ENCODE peak calls at places on chromosomes 1 and 21, in seven cellular contexts. One of them, this sample, is unnamed.

GRCh38 chr1:215637041-215637573 is 70.0 kb downstream of the KCTD3 start:
- DNase-seq in spleen: no peak
- DNase-seq in left lung: peak; percentile 33
- DNase-seq in A549: peak; percentile 9
- DNase-seq in psoas muscle: peak; percentile 35
- DNase-seq in pancreas: no peak
- DNase-seq in B cell: no peak
- DNase-seq in this sample: no peak

GRCh38 chr1:63475761-63476160 is 47.3 kb downstream of the ITGB3BP start:
- DNase-seq in spleen: no peak
- DNase-seq in left lung: no peak
- DNase-seq in A549: no peak
- DNase-seq in psoas muscle: no peak
- DNase-seq in pancreas: no peak
- DNase-seq in B cell: no peak
- DNase-seq in this sample: no peak

GRCh38 chr1:92949937-92950817 is 11.1 kb downstream of the DIPK1A start:
- DNase-seq in spleen: no peak
- DNase-seq in left lung: no peak
- DNase-seq in A549: peak; percentile 7
- DNase-seq in psoas muscle: no peak
- DNase-seq in pancreas: no peak
- DNase-seq in B cell: no peak
- DNase-seq in this sample: no peak

GRCh38 chr21:36460866-36461265 is 19.1 kb downstream of the CLDN14 start:
- DNase-seq in spleen: no peak
- DNase-seq in left lung: no peak
- DNase-seq in A549: no peak
- DNase-seq in psoas muscle: no peak
- DNase-seq in pancreas: no peak
- DNase-seq in B cell: no peak
- DNase-seq in this sample: no peak

GRCh38 chr1:59609245-59609644 is 205.5 kb upstream of the HOOK1 start:
- DNase-seq in spleen: no peak
- DNase-seq in left lung: no peak
- DNase-seq in A549: no peak
- DNase-seq in psoas muscle: no peak
- DNase-seq in pancreas: no peak
- DNase-seq in B cell: no peak
- DNase-seq in this sample: no peak

GRCh38 chr1:19038096-19038495 is 81.6 kb upstream of the IFFO2 start:
- DNase-seq in spleen: peak; percentile 18
- DNase-seq in left lung: no peak
- DNase-seq in A549: no peak
- DNase-seq in psoas muscle: no peak
- DNase-seq in pancreas: no peak
- DNase-seq in B cell: no peak
- DNase-seq in this sample: no peak

GRCh38 chr1:103561612-103562395 is 9.6 kb upstream of the AMY2B start:
- DNase-seq in spleen: no peak
- DNase-seq in left lung: no peak
- DNase-seq in A549: no peak
- DNase-seq in psoas muscle: no peak
- DNase-seq in pancreas: no peak
- DNase-seq in B cell: no peak
- DNase-seq in this sample: no peak

GRCh38 chr1:236024655-236025054 is 40.2 kb downstream of the NID1 start:
- DNase-seq in spleen: no peak
- DNase-seq in left lung: no peak
- DNase-seq in A549: no peak
- DNase-seq in psoas muscle: no peak
- DNase-seq in pancreas: no peak
- DNase-seq in B cell: no peak
- DNase-seq in this sample: no peak

GRCh38 chr21:33670076-33670475 is 27.8 kb downstream of the ITSN1 start:
- DNase-seq in spleen: no peak
- DNase-seq in left lung: no peak
- DNase-seq in A549: no peak
- DNase-seq in psoas muscle: no peak
- DNase-seq in pancreas: no peak
- DNase-seq in B cell: no peak
- DNase-seq in this sample: no peak

GRCh38 chr1:150650193-150650592 is 20.8 kb upstream of the ENSA start:
- DNase-seq in spleen: no peak
- DNase-seq in left lung: no peak
- DNase-seq in A549: no peak
- DNase-seq in psoas muscle: no peak
- DNase-seq in pancreas: no peak
- DNase-seq in B cell: no peak
- DNase-seq in this sample: no peak

GRCh38 chr1:2479618-2480017 is 3.5 kb downstream of the PLCH2 start:
- DNase-seq in spleen: no peak
- DNase-seq in left lung: no peak
- DNase-seq in A549: no peak
- DNase-seq in psoas muscle: no peak
- DNase-seq in pancreas: no peak
- DNase-seq in B cell: no peak
- DNase-seq in this sample: no peak

GRCh38 chr1:115969509-115969908 is 6.8 kb upstream of the SLC22A15 start:
- DNase-seq in spleen: no peak
- DNase-seq in left lung: no peak
- DNase-seq in A549: no peak
- DNase-seq in psoas muscle: no peak
- DNase-seq in pancreas: no peak
- DNase-seq in B cell: no peak
- DNase-seq in this sample: no peak

GRCh38 chr21:37737497-37737896 is 178.8 kb downstream of the KCNJ6 start:
- DNase-seq in spleen: no peak
- DNase-seq in left lung: no peak
- DNase-seq in A549: no peak
- DNase-seq in psoas muscle: no peak
- DNase-seq in pancreas: no peak
- DNase-seq in B cell: no peak
- DNase-seq in this sample: no peak

DNA sequence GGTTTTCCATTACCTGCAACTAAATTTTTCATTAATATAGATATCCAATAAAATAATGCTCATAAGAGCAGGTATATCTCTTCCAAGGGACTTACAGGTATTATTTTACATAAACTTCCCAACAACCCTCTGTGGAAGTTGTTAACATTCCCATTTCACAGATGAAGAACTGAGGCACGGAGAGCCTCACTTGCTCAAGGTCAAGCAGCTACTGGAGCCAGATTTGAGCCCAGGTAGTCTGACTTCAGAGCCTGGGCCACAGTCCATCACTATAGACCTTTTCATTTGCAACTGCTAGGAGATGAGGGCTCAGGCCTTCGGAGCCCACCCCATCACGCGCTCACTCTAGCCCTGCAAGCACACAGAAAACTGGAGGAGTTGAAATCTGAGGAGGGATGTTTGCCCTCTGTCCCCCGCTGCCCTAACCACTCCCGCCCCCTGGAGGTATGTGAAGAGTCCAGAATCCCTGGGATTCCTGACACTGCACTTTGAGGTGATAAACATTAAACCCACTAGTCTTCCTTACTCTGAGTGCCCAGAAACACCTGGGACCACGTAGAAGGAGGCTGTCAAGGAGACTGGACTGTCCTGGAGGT is 11.7 kb upstream of the ALPL start:
- DNase-seq in spleen: no peak
- DNase-seq in left lung: no peak
- DNase-seq in A549: no peak
- DNase-seq in psoas muscle: no peak
- DNase-seq in pancreas: no peak
- DNase-seq in B cell: no peak
- DNase-seq in this sample: no peak
- TF ChIP-seq CTCF in spleen: no peak
- TF ChIP-seq CTCF in left lung: no peak
- TF ChIP-seq CTCF in A549: no peak
- TF ChIP-seq CTCF in psoas muscle: no peak
- TF ChIP-seq CTCF in pancreas: no peak
- TF ChIP-seq CTCF in B cell: no peak
- TF ChIP-seq CTCF in this sample: peak; percentile 22

DNA sequence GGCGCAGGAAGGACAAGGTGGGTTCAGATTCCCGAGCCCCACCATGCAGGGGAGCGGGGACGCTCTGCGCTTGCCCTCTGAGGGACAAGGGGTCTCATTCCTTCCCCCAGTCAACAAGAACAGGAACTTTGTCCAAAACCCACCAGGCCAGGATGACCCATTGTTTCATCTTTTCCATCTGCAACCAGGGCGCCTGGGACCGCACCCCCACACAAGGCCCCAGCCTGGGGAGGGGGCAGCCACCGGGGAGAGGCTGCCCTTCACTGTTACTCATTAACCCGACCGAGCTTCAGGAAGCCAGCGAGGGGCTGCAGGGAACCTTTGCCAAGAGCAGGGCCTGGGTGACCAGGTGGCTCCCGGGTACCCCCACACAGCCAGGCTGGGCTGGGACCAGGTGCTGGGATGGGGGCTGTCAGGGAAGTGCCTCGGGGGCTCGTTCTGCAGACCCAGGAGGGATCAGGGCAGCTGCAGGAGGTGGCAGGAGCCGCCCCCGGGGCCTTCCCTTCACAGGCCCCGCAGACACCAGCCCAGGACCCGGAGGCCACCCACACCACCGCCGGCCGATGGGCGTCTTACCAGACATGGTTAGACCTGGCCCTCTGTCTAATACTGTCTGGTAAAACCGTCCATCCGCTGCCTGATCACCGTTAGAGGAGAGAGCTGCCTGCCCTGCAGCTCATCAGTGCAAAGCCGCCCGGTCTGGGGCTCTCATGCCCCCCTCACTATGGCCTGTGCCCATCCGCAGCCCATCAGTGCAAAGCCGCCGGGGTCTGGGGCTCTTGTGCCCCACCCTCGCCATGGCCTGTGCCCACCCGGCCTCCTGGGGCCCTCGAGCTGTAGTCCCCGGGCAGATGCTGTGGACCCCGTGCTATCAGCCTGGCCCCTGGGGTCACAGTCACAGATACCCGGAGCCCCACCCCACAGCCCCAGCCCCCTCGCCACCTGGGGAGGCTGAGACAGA is 4.9 kb upstream of the TTLL10 start:
- DNase-seq in spleen: peak; percentile 66
- DNase-seq in left lung: no peak
- DNase-seq in A549: no peak
- DNase-seq in psoas muscle: peak; percentile 9
- DNase-seq in pancreas: peak; percentile 57
- DNase-seq in B cell: no peak
- DNase-seq in this sample: no peak
- TF ChIP-seq CTCF in spleen: no peak
- TF ChIP-seq CTCF in left lung: no peak
- TF ChIP-seq CTCF in A549: no peak
- TF ChIP-seq CTCF in psoas muscle: no peak
- TF ChIP-seq CTCF in pancreas: no peak
- TF ChIP-seq CTCF in B cell: no peak
- TF ChIP-seq CTCF in this sample: no peak

GRCh38 chr1:53020588-53020987 is 41.4 kb upstream of the PODN start:
- DNase-seq in spleen: no peak
- DNase-seq in left lung: no peak
- DNase-seq in A549: no peak
- DNase-seq in psoas muscle: no peak
- DNase-seq in pancreas: no peak
- DNase-seq in B cell: no peak
- DNase-seq in this sample: no peak

GRCh38 chr1:53024117-53024516 is 37.9 kb upstream of the PODN start:
- DNase-seq in spleen: no peak
- DNase-seq in left lung: no peak
- DNase-seq in A549: no peak
- DNase-seq in psoas muscle: no peak
- DNase-seq in pancreas: no peak
- DNase-seq in B cell: no peak
- DNase-seq in this sample: no peak

GRCh38 chr1:53025778-53026131 is 36.3 kb upstream of the PODN start:
- DNase-seq in spleen: no peak
- DNase-seq in left lung: no peak
- DNase-seq in A549: no peak
- DNase-seq in psoas muscle: no peak
- DNase-seq in pancreas: no peak
- DNase-seq in B cell: no peak
- DNase-seq in this sample: no peak

GRCh38 chr1:53025034-53025777 is 36.8 kb upstream of the PODN start:
- DNase-seq in spleen: no peak
- DNase-seq in left lung: peak; percentile 34
- DNase-seq in A549: no peak
- DNase-seq in psoas muscle: peak; percentile 59
- DNase-seq in pancreas: no peak
- DNase-seq in B cell: no peak
- DNase-seq in this sample: no peak

DNA sequence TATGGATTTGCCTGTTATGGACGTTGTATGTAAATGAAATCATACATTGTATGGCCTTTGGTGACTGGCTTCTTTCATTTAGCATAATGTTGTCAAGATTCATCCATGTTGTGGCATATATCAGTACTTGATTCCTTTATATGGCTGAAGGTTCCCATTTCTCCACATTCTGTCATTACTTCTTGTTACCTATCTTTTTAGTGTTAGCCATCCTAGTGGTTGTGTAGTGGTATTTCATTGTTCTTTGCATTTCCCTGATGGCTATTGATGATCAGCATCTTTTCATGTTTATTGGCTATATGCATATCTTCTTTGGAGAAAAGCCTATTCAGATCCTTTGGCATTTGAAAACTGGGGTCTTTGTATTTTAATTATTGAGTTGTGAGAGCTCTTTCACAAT is 39.8 kb upstream of the PODN start:
- DNase-seq in spleen: no peak
- DNase-seq in left lung: no peak
- DNase-seq in A549: no peak
- DNase-seq in psoas muscle: no peak
- DNase-seq in pancreas: no peak
- DNase-seq in B cell: no peak
- DNase-seq in this sample: no peak
- TF ChIP-seq CTCF in spleen: no peak
- TF ChIP-seq CTCF in left lung: no peak
- TF ChIP-seq CTCF in A549: no peak
- TF ChIP-seq CTCF in psoas muscle: no peak
- TF ChIP-seq CTCF in pancreas: no peak
- TF ChIP-seq CTCF in B cell: no peak
- TF ChIP-seq CTCF in this sample: peak; percentile 53

DNA sequence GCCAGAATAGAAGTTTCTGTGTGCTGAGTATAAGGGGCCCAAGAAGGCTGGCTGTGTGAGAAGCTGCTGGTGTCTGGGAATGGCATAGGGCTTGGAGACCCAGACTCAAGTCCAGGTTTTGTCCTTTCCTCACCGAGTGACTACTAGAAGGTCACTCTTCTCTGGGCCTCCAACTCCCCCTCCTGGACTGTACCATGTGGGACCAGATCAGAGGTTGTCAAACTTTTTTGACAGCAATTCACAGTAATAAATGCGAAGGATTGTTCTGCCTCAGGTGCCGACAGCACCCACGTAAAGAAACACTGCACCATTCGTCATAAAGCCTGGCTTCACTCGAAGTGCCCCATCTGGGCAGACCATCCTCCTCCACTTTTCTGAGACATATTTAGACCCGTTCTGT is 29.0 kb downstream of the PKP1 start:
- DNase-seq in spleen: no peak
- DNase-seq in left lung: no peak
- DNase-seq in A549: no peak
- DNase-seq in psoas muscle: no peak
- DNase-seq in pancreas: no peak
- DNase-seq in B cell: no peak
- DNase-seq in this sample: no peak
- TF ChIP-seq CTCF in spleen: no peak
- TF ChIP-seq CTCF in left lung: no peak
- TF ChIP-seq CTCF in A549: no peak
- TF ChIP-seq CTCF in psoas muscle: no peak
- TF ChIP-seq CTCF in pancreas: no peak
- TF ChIP-seq CTCF in B cell: no peak
- TF ChIP-seq CTCF in this sample: no peak

This sample was measured in type B pancreatic cell.